ENCODE peak calls at places on chromosome 9, in eight cellular contexts. One of them, this sample, is unnamed.

GRCh38 chr9:125126019-125126746 is 17.1 kb downstream of the SCAI start:
- DNase-seq in fibroblast of pulmonary artery: peak; percentile 98
- DNase-seq in heart right ventricle: peak; percentile 68
- DNase-seq in uterus: peak; percentile 88
- DNase-seq in B cell: peak; percentile 59
- DNase-seq in IMR-90: peak; percentile 100
- DNase-seq in neural crest cell: no peak
- DNase-seq in spleen: peak; percentile 93
- DNase-seq in this sample: no peak

GRCh38 chr9:34332370-34332964 is 3.1 kb downstream of the NUDT2 start:
- DNase-seq in heart right ventricle: no peak
- DNase-seq in neural crest cell: no peak
- DNase-seq in spleen: no peak
- DNase-seq in fibroblast of pulmonary artery: peak; percentile 78
- DNase-seq in IMR-90: peak; percentile 55
- DNase-seq in B cell: no peak
- DNase-seq in uterus: no peak
- DNase-seq in this sample: peak; percentile 31

GRCh38 chr9:105132576-105132975 is 111.9 kb upstream of the SLC44A1 start:
- DNase-seq in fibroblast of pulmonary artery: peak; percentile 56
- DNase-seq in neural crest cell: no peak
- DNase-seq in spleen: no peak
- DNase-seq in B cell: no peak
- DNase-seq in IMR-90: peak; percentile 95
- DNase-seq in heart right ventricle: no peak
- DNase-seq in uterus: no peak
- DNase-seq in this sample: no peak

GRCh38 chr9:136621734-136622093 is 41.0 kb upstream of the EGFL7 start:
- DNase-seq in heart right ventricle: no peak
- DNase-seq in B cell: no peak
- DNase-seq in IMR-90: no peak
- DNase-seq in fibroblast of pulmonary artery: no peak
- DNase-seq in uterus: no peak
- DNase-seq in spleen: no peak
- DNase-seq in neural crest cell: no peak
- DNase-seq in this sample: no peak

GRCh38 chr9:117114768-117115167 is 300.1 kb downstream of the ASTN2 start:
- DNase-seq in neural crest cell: no peak
- DNase-seq in uterus: no peak
- DNase-seq in fibroblast of pulmonary artery: no peak
- DNase-seq in B cell: no peak
- DNase-seq in heart right ventricle: no peak
- DNase-seq in spleen: no peak
- DNase-seq in IMR-90: no peak
- DNase-seq in this sample: no peak

GRCh38 chr9:37565661-37566618 is 10.2 kb downstream of the FBXO10 start:
- DNase-seq in B cell: peak; percentile 45
- DNase-seq in neural crest cell: no peak
- DNase-seq in uterus: no peak
- DNase-seq in spleen: no peak
- DNase-seq in heart right ventricle: no peak
- DNase-seq in IMR-90: no peak
- DNase-seq in fibroblast of pulmonary artery: no peak
- DNase-seq in this sample: no peak

GRCh38 chr9:137482094-137482781 is 23.1 kb upstream of the NSMF start:
- DNase-seq in fibroblast of pulmonary artery: peak; percentile 81
- DNase-seq in heart right ventricle: peak; percentile 33
- DNase-seq in IMR-90: peak; percentile 93
- DNase-seq in spleen: peak; percentile 73
- DNase-seq in neural crest cell: no peak
- DNase-seq in uterus: peak; percentile 74
- DNase-seq in B cell: no peak
- DNase-seq in this sample: no peak

GRCh38 chr9:114097613-114098020 is 1.5 kb downstream of the KIF12 start:
- DNase-seq in uterus: no peak
- DNase-seq in spleen: peak; percentile 50
- DNase-seq in IMR-90: no peak
- DNase-seq in fibroblast of pulmonary artery: peak; percentile 30
- DNase-seq in heart right ventricle: no peak
- DNase-seq in B cell: no peak
- DNase-seq in neural crest cell: no peak
- DNase-seq in this sample: no peak

GRCh38 chr9:120571443-120572257 is 8.3 kb downstream of the CDK5RAP2 start:
- DNase-seq in neural crest cell: no peak
- DNase-seq in heart right ventricle: peak; percentile 53
- DNase-seq in B cell: no peak
- DNase-seq in uterus: no peak
- DNase-seq in spleen: no peak
- DNase-seq in fibroblast of pulmonary artery: peak; percentile 53
- DNase-seq in IMR-90: peak; percentile 85
- DNase-seq in this sample: no peak

GRCh38 chr9:34512131-34513078 is 10.4 kb downstream of the ENHO start:
- DNase-seq in heart right ventricle: no peak
- DNase-seq in uterus: no peak
- DNase-seq in B cell: no peak
- DNase-seq in IMR-90: no peak
- DNase-seq in fibroblast of pulmonary artery: no peak
- DNase-seq in neural crest cell: no peak
- DNase-seq in spleen: no peak
- DNase-seq in this sample: no peak

GRCh38 chr9:129746092-129746760 is 6.6 kb downstream of the PTGES start:
- DNase-seq in heart right ventricle: no peak
- DNase-seq in neural crest cell: no peak
- DNase-seq in spleen: no peak
- DNase-seq in uterus: no peak
- DNase-seq in fibroblast of pulmonary artery: no peak
- DNase-seq in IMR-90: no peak
- DNase-seq in B cell: no peak
- DNase-seq in this sample: no peak

GRCh38 chr9:12878342-12878978 is 103.6 kb downstream of the LURAP1L start:
- DNase-seq in uterus: no peak
- DNase-seq in B cell: no peak
- DNase-seq in spleen: no peak
- DNase-seq in IMR-90: peak; percentile 47
- DNase-seq in neural crest cell: no peak
- DNase-seq in heart right ventricle: no peak
- DNase-seq in fibroblast of pulmonary artery: no peak
- DNase-seq in this sample: no peak

GRCh38 chr9:36671561-36671960 is 98.9 kb downstream of the MELK start:
- DNase-seq in IMR-90: no peak
- DNase-seq in spleen: no peak
- DNase-seq in fibroblast of pulmonary artery: no peak
- DNase-seq in uterus: no peak
- DNase-seq in neural crest cell: no peak
- DNase-seq in B cell: no peak
- DNase-seq in heart right ventricle: no peak
- DNase-seq in this sample: no peak

GRCh38 chr9:77063645-77064285 is 44.3 kb downstream of the FOXB2 start:
- DNase-seq in uterus: no peak
- DNase-seq in neural crest cell: no peak
- DNase-seq in IMR-90: peak; percentile 47
- DNase-seq in heart right ventricle: no peak
- DNase-seq in B cell: no peak
- DNase-seq in spleen: no peak
- DNase-seq in fibroblast of pulmonary artery: peak; percentile 13
- DNase-seq in this sample: no peak

GRCh38 chr9:128323192-128323730 is 622 bp downstream of the COQ4 start:
- DNase-seq in spleen: no peak
- DNase-seq in B cell: no peak
- DNase-seq in IMR-90: peak; percentile 63
- DNase-seq in uterus: no peak
- DNase-seq in fibroblast of pulmonary artery: peak; percentile 30
- DNase-seq in heart right ventricle: no peak
- DNase-seq in neural crest cell: no peak
- DNase-seq in this sample: no peak

GRCh38 chr9:116450378-116451139 is 236.5 kb upstream of the TRIM32 start:
- DNase-seq in neural crest cell: no peak
- DNase-seq in spleen: no peak
- DNase-seq in B cell: no peak
- DNase-seq in heart right ventricle: no peak
- DNase-seq in fibroblast of pulmonary artery: peak; percentile 88
- DNase-seq in uterus: no peak
- DNase-seq in IMR-90: peak; percentile 75
- DNase-seq in this sample: no peak

GRCh38 chr9:70924905-70925547 is 196.4 kb downstream of the TRPM3 start:
- DNase-seq in neural crest cell: peak; percentile 8
- DNase-seq in fibroblast of pulmonary artery: peak; percentile 94
- DNase-seq in B cell: no peak
- DNase-seq in heart right ventricle: peak; percentile 29
- DNase-seq in uterus: peak; percentile 20
- DNase-seq in spleen: no peak
- DNase-seq in IMR-90: peak; percentile 84
- DNase-seq in this sample: peak; percentile 26
- TF ChIP-seq CTCF in neural crest cell: peak; percentile 92
- TF ChIP-seq CTCF in fibroblast of pulmonary artery: peak; percentile 97
- TF ChIP-seq CTCF in B cell: peak; percentile 51
- TF ChIP-seq CTCF in heart right ventricle: peak; percentile 49
- TF ChIP-seq CTCF in uterus: peak; percentile 71
- TF ChIP-seq CTCF in spleen: peak; percentile 46
- TF ChIP-seq CTCF in IMR-90: peak; percentile 92
- TF ChIP-seq CTCF in this sample: peak; percentile 73

GRCh38 chr9:93004561-93004960 is 53.9 kb upstream of the SUSD3 start:
- DNase-seq in uterus: no peak
- DNase-seq in fibroblast of pulmonary artery: no peak
- DNase-seq in B cell: no peak
- DNase-seq in neural crest cell: no peak
- DNase-seq in IMR-90: no peak
- DNase-seq in spleen: no peak
- DNase-seq in heart right ventricle: no peak
- DNase-seq in this sample: no peak

GRCh38 chr9:93005876-93006275 is 52.6 kb upstream of the SUSD3 start:
- DNase-seq in fibroblast of pulmonary artery: no peak
- DNase-seq in uterus: no peak
- DNase-seq in neural crest cell: no peak
- DNase-seq in IMR-90: no peak
- DNase-seq in spleen: no peak
- DNase-seq in heart right ventricle: no peak
- DNase-seq in B cell: no peak
- DNase-seq in this sample: no peak

GRCh38 chr9:93002700-93003099 is 55.4 kb downstream of the FGD3 start:
- DNase-seq in B cell: no peak
- DNase-seq in heart right ventricle: no peak
- DNase-seq in IMR-90: no peak
- DNase-seq in neural crest cell: no peak
- DNase-seq in spleen: no peak
- DNase-seq in fibroblast of pulmonary artery: no peak
- DNase-seq in uterus: no peak
- DNase-seq in this sample: no peak

GRCh38 chr9:93001036-93001435 is 53.7 kb downstream of the FGD3 start:
- DNase-seq in fibroblast of pulmonary artery: no peak
- DNase-seq in uterus: no peak
- DNase-seq in neural crest cell: no peak
- DNase-seq in IMR-90: no peak
- DNase-seq in B cell: no peak
- DNase-seq in spleen: no peak
- DNase-seq in heart right ventricle: no peak
- DNase-seq in this sample: no peak

DNA sequence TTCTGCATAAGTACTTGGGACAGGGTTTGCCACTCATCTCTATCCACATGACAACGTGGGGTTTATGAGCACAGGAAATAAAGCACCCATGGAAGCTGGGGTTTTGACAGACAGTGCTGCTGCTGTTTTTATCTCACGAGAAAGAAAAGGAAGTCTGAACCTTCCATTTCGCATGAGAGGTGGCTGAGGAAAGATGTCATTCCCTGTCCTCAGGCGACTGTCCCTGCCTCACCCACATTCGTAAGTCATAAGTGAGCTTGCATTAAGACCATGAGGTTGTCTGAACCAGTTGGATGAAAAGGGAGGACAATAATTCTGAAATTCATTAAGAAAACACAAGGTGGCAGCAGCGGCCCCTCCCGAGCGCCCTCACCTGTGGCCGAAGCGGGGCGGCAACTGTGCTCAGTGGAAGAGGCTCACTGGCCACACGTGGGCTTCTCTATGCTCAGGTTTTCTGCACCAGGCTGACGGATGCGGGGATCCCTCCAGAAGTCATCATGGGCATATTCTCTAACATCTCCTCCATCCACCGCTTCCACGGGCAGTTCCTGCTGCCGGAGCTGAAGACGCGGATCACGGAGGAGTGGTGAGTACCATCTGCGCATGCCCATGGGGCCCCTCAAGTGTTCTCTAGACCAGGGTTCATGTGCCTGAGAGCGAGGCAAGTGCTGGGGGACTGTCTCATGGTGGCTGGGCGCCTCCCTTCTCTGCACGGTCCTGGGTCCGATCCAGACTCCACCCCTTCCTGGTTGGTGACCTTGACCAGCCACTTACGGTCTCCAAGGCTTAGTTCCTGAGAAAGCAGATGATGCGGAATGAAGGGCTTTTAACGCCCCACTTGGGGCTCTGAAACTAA is 54.7 kb upstream of the SUSD3 start:
- DNase-seq in heart right ventricle: peak; percentile 44
- DNase-seq in neural crest cell: peak; percentile 46
- DNase-seq in uterus: peak; percentile 57
- DNase-seq in fibroblast of pulmonary artery: peak; percentile 53
- DNase-seq in B cell: peak; percentile 61
- DNase-seq in spleen: peak; percentile 89
- DNase-seq in IMR-90: peak; percentile 22
- DNase-seq in this sample: peak; percentile 64
- TF ChIP-seq CTCF in heart right ventricle: peak; percentile 45
- TF ChIP-seq CTCF in neural crest cell: peak; percentile 74
- TF ChIP-seq CTCF in uterus: peak; percentile 71
- TF ChIP-seq CTCF in fibroblast of pulmonary artery: peak; percentile 58
- TF ChIP-seq CTCF in B cell: peak; percentile 75
- TF ChIP-seq CTCF in spleen: peak; percentile 28
- TF ChIP-seq CTCF in IMR-90: peak; percentile 64
- TF ChIP-seq CTCF in this sample: peak; percentile 64

GRCh38 chr9:69582544-69583297 is 89.5 kb downstream of the APBA1 start:
- DNase-seq in fibroblast of pulmonary artery: no peak
- DNase-seq in neural crest cell: no peak
- DNase-seq in uterus: no peak
- DNase-seq in IMR-90: no peak
- DNase-seq in spleen: no peak
- DNase-seq in B cell: no peak
- DNase-seq in heart right ventricle: peak; percentile 29
- DNase-seq in this sample: no peak
- TF ChIP-seq CTCF in fibroblast of pulmonary artery: no peak
- TF ChIP-seq CTCF in neural crest cell: no peak
- TF ChIP-seq CTCF in uterus: no peak
- TF ChIP-seq CTCF in IMR-90: no peak
- TF ChIP-seq CTCF in spleen: no peak
- TF ChIP-seq CTCF in B cell: no peak
- TF ChIP-seq CTCF in heart right ventricle: no peak
- TF ChIP-seq CTCF in this sample: no peak

DNA sequence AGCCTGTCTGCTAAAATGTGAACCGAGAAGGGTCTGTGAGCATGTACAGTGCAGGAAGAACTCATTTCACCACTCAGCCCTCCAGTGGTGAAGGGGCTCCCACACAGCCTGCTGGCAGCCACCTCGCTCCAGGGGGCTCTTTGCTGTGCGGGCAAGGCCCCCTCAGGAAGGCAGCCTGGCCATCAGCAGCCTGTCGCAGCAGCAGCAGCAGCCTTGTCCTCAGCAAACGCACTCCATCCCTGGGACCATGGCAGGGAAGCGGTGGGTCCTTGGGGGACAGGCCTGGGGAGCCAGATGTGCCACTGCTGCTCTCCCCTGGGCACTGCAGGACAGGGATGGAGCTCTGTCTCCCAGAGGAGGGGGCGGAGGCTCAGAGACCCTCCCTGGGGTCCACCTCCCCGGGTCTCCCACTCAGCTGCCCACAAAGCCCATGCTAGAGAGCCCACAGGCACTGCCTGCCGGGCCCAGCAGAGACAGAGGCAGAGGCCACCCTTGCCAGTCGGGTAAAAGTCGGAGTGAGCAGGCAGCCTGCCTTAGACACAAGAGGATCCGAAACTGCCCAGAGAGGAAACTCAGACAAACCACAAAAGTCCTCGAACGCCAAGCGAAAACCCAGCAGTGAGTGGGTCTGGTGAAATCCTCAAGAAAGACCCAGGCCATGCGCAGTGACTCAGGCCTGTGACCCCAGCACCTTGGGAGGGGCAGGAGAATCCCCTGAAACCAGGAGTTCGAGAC is 8.0 kb downstream of the BRD3 start:
- DNase-seq in fibroblast of pulmonary artery: no peak
- DNase-seq in heart right ventricle: no peak
- DNase-seq in uterus: no peak
- DNase-seq in IMR-90: no peak
- DNase-seq in spleen: peak; percentile 87
- DNase-seq in neural crest cell: no peak
- DNase-seq in B cell: peak; percentile 91
- DNase-seq in this sample: peak; percentile 2
- TF ChIP-seq CTCF in fibroblast of pulmonary artery: no peak
- TF ChIP-seq CTCF in heart right ventricle: no peak
- TF ChIP-seq CTCF in uterus: no peak
- TF ChIP-seq CTCF in IMR-90: no peak
- TF ChIP-seq CTCF in spleen: no peak
- TF ChIP-seq CTCF in neural crest cell: no peak
- TF ChIP-seq CTCF in B cell: peak; percentile 11
- TF ChIP-seq CTCF in this sample: no peak

This sample was measured in endothelial cell.